ENCODE peak calls at places on chromosomes 13 and 19, in seven cellular contexts. X, P, M, I, W, D and F are unnamed samples.

GRCh38 chr19:42316223-42317211 is 3.4 kb downstream of the TMEM145 start:
- DNase-seq in M (no peak), X (no peak), P (no peak), D (no peak), I (no peak), W (no peak), F (no peak)

GRCh38 chr19:55585658-55586339 is 5.2 kb upstream of the ZNF579 start:
- DNase-seq in W (peak; percentile 87), P (no peak), I (no peak), X (no peak), D (peak; percentile 68), M (no peak), F (peak; percentile 61)

GRCh38 chr19:55228403-55229031 is at the start of gene TMEM86B:
- DNase-seq in X (no peak), I (no peak), M (no peak), W (no peak), D (no peak), P (no peak), F (peak; percentile 92)

GRCh38 chr19:19157808-19158207 is 12.3 kb downstream of the MEF2B start:
- DNase-seq in D (no peak), M (no peak), W (no peak), X (no peak), I (no peak), P (no peak), F (no peak)

GRCh38 chr19:48552406-48553322 is 692 bp downstream of the SULT2B1 start:
- DNase-seq in M (no peak), D (no peak), P (no peak), I (no peak), X (no peak), W (no peak), F (no peak)

GRCh38 chr13:51861728-51862300 is at the start of gene CCDC70:
- DNase-seq in W (no peak), D (peak; percentile 36), M (no peak), X (no peak), P (no peak), I (no peak), F (no peak)

GRCh38 chr13:43156916-43157315 is 133.5 kb downstream of the DNAJC15 start:
- DNase-seq in D (no peak), I (no peak), P (no peak), X (no peak), W (no peak), M (no peak), F (no peak)

GRCh38 chr19:8004723-8005513 is 523 bp downstream of the ELAVL1 start:
- DNase-seq in W (no peak), X (no peak), P (no peak), I (no peak), D (peak; percentile 11), M (peak; percentile 27), F (no peak)

GRCh38 chr19:33434886-33435705 is 61.6 kb downstream of the CEBPG start:
- DNase-seq in X (no peak), P (no peak), W (no peak), M (no peak), D (no peak), I (no peak), F (no peak)

GRCh38 chr13:111531505-111531904 is 211.1 kb downstream of the TEX29 start:
- DNase-seq in D (no peak), I (no peak), X (no peak), M (no peak), P (no peak), W (no peak), F (no peak)

GRCh38 chr13:19181021-19181620 is 503 bp downstream of the TUBA3C start:
- DNase-seq in M (no peak), X (no peak), W (no peak), P (no peak), D (no peak), I (no peak), F (no peak)

GRCh38 chr13:32737111-32737571 is 150.9 kb downstream of the PDS5B start:
- DNase-seq in I (no peak), X (no peak), M (peak; percentile 27), W (no peak), P (no peak), D (peak; percentile 70), F (no peak)

GRCh38 chr13:36710396-36710795 is 36.6 kb downstream of the SERTM1 start:
- DNase-seq in D (no peak), X (no peak), I (no peak), M (no peak), W (no peak), P (no peak), F (no peak)

GRCh38 chr13:42466609-42467008 is 107.3 kb upstream of the TNFSF11 start:
- DNase-seq in D (no peak), I (no peak), P (no peak), M (no peak), X (no peak), W (no peak), F (no peak)

GRCh38 chr19:9914001-9914314 is 22.4 kb downstream of the OLFM2 start:
- DNase-seq in W (no peak), M (no peak), X (no peak), D (no peak), I (no peak), P (no peak), F (no peak)

GRCh38 chr19:16234552-16235445 is 37.1 kb downstream of the AP1M1 start:
- DNase-seq in M (no peak), D (no peak), X (no peak), W (no peak), P (no peak), I (no peak), F (no peak)

GRCh38 chr19:6056801-6057650 is 53.3 kb downstream of the RFX2 start:
- DNase-seq in D (peak; percentile 98), M (no peak), W (peak; percentile 60), P (no peak), X (no peak), I (peak; percentile 70), F (peak; percentile 48)

GRCh38 chr19:2636897-2637683 is 65.4 kb downstream of the GNG7 start:
- DNase-seq in D (peak; percentile 43), I (no peak), X (peak; percentile 59), W (peak; percentile 71), P (no peak), M (peak; percentile 66), F (peak; percentile 71)

GRCh38 chr19:35224681-35225604 is 3.6 kb downstream of the FAM187B start:
- DNase-seq in X (no peak), W (no peak), I (no peak), D (no peak), P (no peak), M (no peak), F (no peak)
- H3K4me3 ChIP-seq in X (no peak overlapping the region), W (no peak overlapping the region), I (no peak overlapping the region), D (no peak overlapping the region), P (no peak overlapping the region), M (no peak overlapping the region), F (no peak overlapping the region)

DNA sequence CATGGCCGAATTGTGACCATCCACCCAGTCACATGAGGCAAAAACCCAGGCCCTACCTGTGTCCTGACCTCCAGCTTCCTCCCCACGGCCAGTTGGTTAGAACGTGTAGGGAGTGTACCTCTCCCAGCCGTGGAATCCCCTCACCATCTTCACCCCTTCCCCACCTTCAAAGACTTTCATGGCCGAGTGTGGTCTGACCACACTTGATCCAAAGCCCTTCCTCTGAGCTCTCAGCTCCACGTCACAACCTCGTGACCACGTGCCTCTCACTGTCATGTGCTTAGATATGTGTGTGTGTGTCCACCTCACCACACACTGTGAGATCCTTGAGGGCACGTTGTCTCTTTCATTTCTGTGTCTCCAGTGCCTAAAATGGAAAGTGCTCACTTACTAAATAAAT is 48.6 kb upstream of the UBE2L5 start:
- DNase-seq in D (no peak), X (no peak), P (no peak), I (no peak), M (peak; percentile 58), W (no peak), F (no peak)
- H3K4me1 ChIP-seq in D (peaks cover 3% of the 10 kb centered on the region), X (peaks cover 92% of the 10 kb centered on the region), P (peaks cover 2% of the 10 kb centered on the region), I (peaks cover 6% of the 10 kb centered on the region), M (peaks cover 44% of the 10 kb centered on the region), W (no peaks in the 10 kb centered on the region), F (peaks cover 5% of the 10 kb centered on the region)

GRCh38 chr19:4581381-4582111 is 22.1 kb upstream of the SEMA6B start:
- DNase-seq in D (no peak), X (no peak), W (no peak), M (no peak), I (no peak), P (no peak), F (peak; percentile 54)

GRCh38 chr19:4583961-4584669 is 24.6 kb upstream of the SEMA6B start:
- DNase-seq in M (no peak), W (no peak), I (no peak), X (no peak), D (peak; percentile 24), P (no peak), F (peak; percentile 63)

GRCh38 chr19:4584670-4585460 is 25.4 kb upstream of the SEMA6B start:
- DNase-seq in W (no peak), X (no peak), P (no peak), I (no peak), D (no peak), M (no peak), F (no peak)

GRCh38 chr19:4582112-4582553 is 22.6 kb upstream of the SEMA6B start:
- DNase-seq in W (no peak), X (no peak), I (no peak), M (no peak), P (no peak), D (no peak), F (no peak)

GRCh38 chr19:4582980-4583842 is 23.7 kb upstream of the SEMA6B start:
- DNase-seq in D (no peak), P (no peak), I (no peak), M (no peak), W (no peak), X (no peak), F (no peak)
- TF ChIP-seq CTCF in D (no peak), P (no peak), I (no peak), M (no peak), W (no peak), X (no peak), F (no peak)

GRCh38 chr13:98372886-98373285 is 195.8 kb upstream of the RNF113B start:
- DNase-seq in M (no peak), P (no peak), I (peak; percentile 67), X (no peak), D (no peak), W (no peak), F (no peak)

GRCh38 chr13:98368019-98368418 is 190.9 kb upstream of the RNF113B start:
- DNase-seq in X (no peak), I (no peak), D (no peak), M (no peak), W (no peak), P (no peak), F (no peak)

GRCh38 chr13:98371624-98372023 is 194.6 kb upstream of the RNF113B start:
- DNase-seq in M (no peak), D (no peak), P (no peak), I (no peak), X (no peak), W (no peak), F (no peak)

GRCh38 chr13:98370806-98371553 is 193.9 kb upstream of the RNF113B start:
- DNase-seq in W (peak; percentile 47), I (no peak), M (no peak), D (no peak), X (no peak), P (no peak), F (no peak)

GRCh38 chr13:98370261-98370660 is 193.2 kb upstream of the RNF113B start:
- DNase-seq in M (no peak), I (no peak), X (no peak), P (no peak), D (no peak), W (no peak), F (no peak)
- H3K4me3 ChIP-seq in M (no peak overlapping the region), I (no peak overlapping the region), X (no peak overlapping the region), P (no peak overlapping the region), D (no peak overlapping the region), W (no peak overlapping the region), F (no peak overlapping the region)

GRCh38 chr19:13892885-13893284 is 13.0 kb downstream of the BRME1 start:
- DNase-seq in P (no peak), M (no peak), X (no peak), I (no peak), W (no peak), D (peak; percentile 23), F (peak; percentile 79)
- H3K4me1 ChIP-seq in P (no peaks in the 10 kb centered on the region), M (no peaks in the 10 kb centered on the region), X (no peaks in the 10 kb centered on the region), I (no peaks in the 10 kb centered on the region), W (no peaks in the 10 kb centered on the region), D (peaks cover 5% of the 10 kb centered on the region), F (peaks cover 20% of the 10 kb centered on the region)